ENCODE peak calls at places on chromosomes 13 and 19, in ten cellular contexts. One of them, this sample, is unnamed.

GRCh38 chr19:48992571-48993174 is 436 bp downstream of the GYS1 start:
- DNase-seq in transverse colon: no peak
- DNase-seq in GM12878: no peak
- DNase-seq in SK-N-MC: no peak
- DNase-seq in prostate gland: no peak
- DNase-seq in HepG2: no peak
- DNase-seq in HL-60: no peak
- DNase-seq in HCT116: no peak
- DNase-seq in stomach: no peak
- DNase-seq in endothelial cell of umbilical vein: no peak
- DNase-seq in this sample: no peak

GRCh38 chr13:106905380-106906259 is 337.7 kb upstream of the ARGLU1 start:
- DNase-seq in transverse colon: no peak
- DNase-seq in GM12878: no peak
- DNase-seq in SK-N-MC: no peak
- DNase-seq in prostate gland: no peak
- DNase-seq in HepG2: no peak
- DNase-seq in HL-60: no peak
- DNase-seq in HCT116: no peak
- DNase-seq in stomach: no peak
- DNase-seq in endothelial cell of umbilical vein: no peak
- DNase-seq in this sample: no peak

GRCh38 chr19:703651-704446 is 4.9 kb upstream of the PALM start:
- DNase-seq in transverse colon: peak
- DNase-seq in GM12878: no peak
- DNase-seq in SK-N-MC: no peak
- DNase-seq in prostate gland: no peak
- DNase-seq in HepG2: peak
- DNase-seq in HL-60: peak
- DNase-seq in HCT116: peak
- DNase-seq in stomach: peak
- DNase-seq in endothelial cell of umbilical vein: peak
- DNase-seq in this sample: peak

GRCh38 chr13:94579063-94579462 is 16.9 kb downstream of the TGDS start:
- DNase-seq in transverse colon: no peak
- DNase-seq in GM12878: no peak
- DNase-seq in SK-N-MC: no peak
- DNase-seq in prostate gland: no peak
- DNase-seq in HepG2: no peak
- DNase-seq in HL-60: no peak
- DNase-seq in HCT116: no peak
- DNase-seq in stomach: no peak
- DNase-seq in endothelial cell of umbilical vein: no peak
- DNase-seq in this sample: no peak

GRCh38 chr13:43269037-43269476 is 245.7 kb downstream of the DNAJC15 start:
- DNase-seq in transverse colon: peak
- DNase-seq in GM12878: no peak
- DNase-seq in SK-N-MC: no peak
- DNase-seq in prostate gland: peak
- DNase-seq in HepG2: peak
- DNase-seq in HL-60: no peak
- DNase-seq in HCT116: no peak
- DNase-seq in stomach: peak
- DNase-seq in endothelial cell of umbilical vein: peak
- DNase-seq in this sample: no peak

GRCh38 chr13:43110036-43110435 is 86.7 kb downstream of the DNAJC15 start:
- DNase-seq in transverse colon: no peak
- DNase-seq in GM12878: no peak
- DNase-seq in SK-N-MC: no peak
- DNase-seq in prostate gland: no peak
- DNase-seq in HepG2: no peak
- DNase-seq in HL-60: no peak
- DNase-seq in HCT116: no peak
- DNase-seq in stomach: no peak
- DNase-seq in endothelial cell of umbilical vein: no peak
- DNase-seq in this sample: no peak

GRCh38 chr19:20038358-20039202 is 725 bp downstream of the ZNF682 start:
- DNase-seq in transverse colon: no peak
- DNase-seq in GM12878: no peak
- DNase-seq in SK-N-MC: no peak
- DNase-seq in prostate gland: no peak
- DNase-seq in HepG2: no peak
- DNase-seq in HL-60: no peak
- DNase-seq in HCT116: no peak
- DNase-seq in stomach: no peak
- DNase-seq in endothelial cell of umbilical vein: no peak
- DNase-seq in this sample: no peak

GRCh38 chr19:34963531-34964406 is at the start of gene ZNF792:
- DNase-seq in transverse colon: peak
- DNase-seq in GM12878: no peak
- DNase-seq in SK-N-MC: no peak
- DNase-seq in prostate gland: peak
- DNase-seq in HepG2: peak
- DNase-seq in HL-60: no peak
- DNase-seq in HCT116: peak
- DNase-seq in stomach: peak
- DNase-seq in endothelial cell of umbilical vein: peak
- DNase-seq in this sample: peak

GRCh38 chr13:92137519-92137918 is 739.1 kb downstream of the GPC5 start:
- DNase-seq in transverse colon: no peak
- DNase-seq in GM12878: no peak
- DNase-seq in SK-N-MC: no peak
- DNase-seq in prostate gland: no peak
- DNase-seq in HepG2: no peak
- DNase-seq in HL-60: no peak
- DNase-seq in HCT116: no peak
- DNase-seq in stomach: no peak
- DNase-seq in endothelial cell of umbilical vein: no peak
- DNase-seq in this sample: no peak

GRCh38 chr13:112032186-112032835 is 34.6 kb upstream of the SOX1 start:
- DNase-seq in transverse colon: no peak
- DNase-seq in GM12878: no peak
- DNase-seq in SK-N-MC: no peak
- DNase-seq in prostate gland: no peak
- DNase-seq in HepG2: no peak
- DNase-seq in HL-60: no peak
- DNase-seq in HCT116: no peak
- DNase-seq in stomach: no peak
- DNase-seq in endothelial cell of umbilical vein: no peak
- DNase-seq in this sample: no peak

GRCh38 chr19:47998800-47999199 is 4.4 kb downstream of the ELSPBP1 start:
- DNase-seq in transverse colon: no peak
- DNase-seq in GM12878: no peak
- DNase-seq in SK-N-MC: no peak
- DNase-seq in prostate gland: no peak
- DNase-seq in HepG2: no peak
- DNase-seq in HL-60: no peak
- DNase-seq in HCT116: no peak
- DNase-seq in stomach: no peak
- DNase-seq in endothelial cell of umbilical vein: no peak
- DNase-seq in this sample: no peak

GRCh38 chr19:21483589-21484170 is 21.7 kb upstream of the ZNF429 start:
- DNase-seq in transverse colon: peak
- DNase-seq in GM12878: no peak
- DNase-seq in SK-N-MC: no peak
- DNase-seq in prostate gland: no peak
- DNase-seq in HepG2: no peak
- DNase-seq in HL-60: peak
- DNase-seq in HCT116: no peak
- DNase-seq in stomach: peak
- DNase-seq in endothelial cell of umbilical vein: no peak
- DNase-seq in this sample: no peak

GRCh38 chr13:30466841-30467252 is 1.1 kb upstream of the HMGB1 start:
- DNase-seq in transverse colon: no peak
- DNase-seq in GM12878: no peak
- DNase-seq in SK-N-MC: no peak
- DNase-seq in prostate gland: no peak
- DNase-seq in HepG2: no peak
- DNase-seq in HL-60: no peak
- DNase-seq in HCT116: no peak
- DNase-seq in stomach: no peak
- DNase-seq in endothelial cell of umbilical vein: no peak
- DNase-seq in this sample: no peak

GRCh38 chr19:54463531-54464043 is at the start of gene LENG9:
- DNase-seq in transverse colon: peak
- DNase-seq in GM12878: no peak
- DNase-seq in SK-N-MC: peak
- DNase-seq in prostate gland: peak
- DNase-seq in HepG2: peak
- DNase-seq in HL-60: peak
- DNase-seq in HCT116: peak
- DNase-seq in stomach: peak
- DNase-seq in endothelial cell of umbilical vein: peak
- DNase-seq in this sample: peak
- TF ChIP-seq POLR2AphosphoS5 in transverse colon: peak
- TF ChIP-seq POLR2AphosphoS5 in GM12878: peak
- TF ChIP-seq POLR2AphosphoS5 in SK-N-MC: peak
- TF ChIP-seq POLR2AphosphoS5 in prostate gland: peak
- TF ChIP-seq POLR2AphosphoS5 in HepG2: peak
- TF ChIP-seq POLR2AphosphoS5 in HL-60: peak
- TF ChIP-seq POLR2AphosphoS5 in HCT116: peak
- TF ChIP-seq POLR2AphosphoS5 in stomach: peak
- TF ChIP-seq POLR2AphosphoS5 in endothelial cell of umbilical vein: peak
- TF ChIP-seq POLR2AphosphoS5 in this sample: peak

GRCh38 chr19:29843180-29844051 is 31.6 kb downstream of the CCNE1 start:
- DNase-seq in transverse colon: peak
- DNase-seq in GM12878: no peak
- DNase-seq in SK-N-MC: no peak
- DNase-seq in prostate gland: no peak
- DNase-seq in HepG2: no peak
- DNase-seq in HL-60: no peak
- DNase-seq in HCT116: no peak
- DNase-seq in stomach: no peak
- DNase-seq in endothelial cell of umbilical vein: no peak
- DNase-seq in this sample: no peak

GRCh38 chr19:29842471-29843179 is 30.8 kb downstream of the CCNE1 start:
- DNase-seq in transverse colon: no peak
- DNase-seq in GM12878: no peak
- DNase-seq in SK-N-MC: no peak
- DNase-seq in prostate gland: no peak
- DNase-seq in HepG2: no peak
- DNase-seq in HL-60: peak
- DNase-seq in HCT116: no peak
- DNase-seq in stomach: no peak
- DNase-seq in endothelial cell of umbilical vein: no peak
- DNase-seq in this sample: no peak

GRCh38 chr19:29841559-29842367 is 30.0 kb downstream of the CCNE1 start:
- DNase-seq in transverse colon: no peak
- DNase-seq in GM12878: no peak
- DNase-seq in SK-N-MC: no peak
- DNase-seq in prostate gland: no peak
- DNase-seq in HepG2: peak
- DNase-seq in HL-60: no peak
- DNase-seq in HCT116: peak
- DNase-seq in stomach: no peak
- DNase-seq in endothelial cell of umbilical vein: peak
- DNase-seq in this sample: no peak

GRCh38 chr19:29845576-29846176 is 33.9 kb downstream of the CCNE1 start:
- DNase-seq in transverse colon: peak
- DNase-seq in GM12878: no peak
- DNase-seq in SK-N-MC: no peak
- DNase-seq in prostate gland: peak
- DNase-seq in HepG2: no peak
- DNase-seq in HL-60: no peak
- DNase-seq in HCT116: no peak
- DNase-seq in stomach: no peak
- DNase-seq in endothelial cell of umbilical vein: no peak
- DNase-seq in this sample: no peak

DNA sequence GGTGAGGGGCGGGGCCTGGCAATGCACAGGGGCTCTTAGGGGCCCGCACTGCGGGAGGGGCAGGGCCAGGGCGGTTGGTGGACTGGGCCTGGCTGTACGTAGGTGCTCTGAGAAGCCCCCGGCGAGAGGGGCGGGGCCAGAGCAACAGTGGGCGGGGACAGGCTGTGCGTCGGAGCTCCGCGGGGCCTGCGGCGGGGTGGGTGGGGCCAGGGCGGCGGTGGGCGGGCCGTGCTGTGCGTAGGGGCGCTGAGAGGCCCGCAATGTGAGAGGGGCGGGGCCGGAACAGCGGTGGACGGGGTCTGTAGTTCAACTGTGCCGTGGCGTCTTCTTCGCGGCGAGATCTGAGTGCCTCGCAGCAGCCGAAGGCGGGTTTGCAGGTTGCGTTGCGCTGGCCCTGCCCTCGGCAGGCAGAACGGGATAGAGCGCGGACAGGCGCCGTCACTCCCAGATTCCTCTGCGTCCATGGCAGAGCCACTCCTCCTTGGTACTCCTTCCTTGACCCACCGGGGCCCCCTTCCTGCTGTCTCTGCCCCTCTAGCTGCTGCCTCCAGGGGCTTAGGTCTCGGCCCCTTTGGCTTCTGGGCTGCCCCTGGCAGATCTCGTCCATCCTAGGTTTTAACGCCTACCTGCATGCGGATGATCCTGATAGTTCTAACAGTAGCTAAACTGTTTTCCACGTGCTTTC is 33.2 kb downstream of the CCNE1 start:
- DNase-seq in transverse colon: peak
- DNase-seq in GM12878: peak
- DNase-seq in SK-N-MC: peak
- DNase-seq in prostate gland: peak
- DNase-seq in HepG2: peak
- DNase-seq in HL-60: peak
- DNase-seq in HCT116: peak
- DNase-seq in stomach: peak
- DNase-seq in endothelial cell of umbilical vein: peak
- DNase-seq in this sample: peak
- TF ChIP-seq POLR2AphosphoS5 in transverse colon: peak
- TF ChIP-seq POLR2AphosphoS5 in GM12878: peak
- TF ChIP-seq POLR2AphosphoS5 in SK-N-MC: no peak
- TF ChIP-seq POLR2AphosphoS5 in prostate gland: peak
- TF ChIP-seq POLR2AphosphoS5 in HepG2: peak
- TF ChIP-seq POLR2AphosphoS5 in HL-60: no peak
- TF ChIP-seq POLR2AphosphoS5 in HCT116: peak
- TF ChIP-seq POLR2AphosphoS5 in stomach: no peak
- TF ChIP-seq POLR2AphosphoS5 in endothelial cell of umbilical vein: no peak
- TF ChIP-seq POLR2AphosphoS5 in this sample: peak

DNA sequence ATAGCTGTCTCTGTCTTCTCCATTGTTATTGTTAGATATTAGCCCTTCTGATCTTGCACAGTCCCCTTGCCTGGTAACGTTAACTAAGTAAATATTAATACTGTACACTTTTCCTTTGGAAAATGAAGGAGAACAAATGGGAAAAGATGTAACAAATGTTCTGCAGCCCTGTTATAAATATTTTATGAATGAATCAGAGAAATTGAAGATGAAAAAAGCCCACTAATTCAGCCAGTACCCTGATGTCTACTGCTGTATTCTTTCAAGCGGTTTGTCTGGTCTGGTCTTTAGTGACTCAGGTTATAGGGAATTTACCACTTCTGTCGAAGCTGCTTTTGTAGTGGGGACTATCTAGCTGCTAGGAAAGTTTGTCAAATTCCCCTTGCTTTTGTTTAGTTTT is 121.0 kb downstream of the COG6 start:
- DNase-seq in transverse colon: no peak
- DNase-seq in GM12878: no peak
- DNase-seq in SK-N-MC: no peak
- DNase-seq in prostate gland: no peak
- DNase-seq in HepG2: no peak
- DNase-seq in HL-60: no peak
- DNase-seq in HCT116: no peak
- DNase-seq in stomach: no peak
- DNase-seq in endothelial cell of umbilical vein: peak
- DNase-seq in this sample: no peak
- TF ChIP-seq POLR2AphosphoS5 in transverse colon: no peak
- TF ChIP-seq POLR2AphosphoS5 in GM12878: no peak
- TF ChIP-seq POLR2AphosphoS5 in SK-N-MC: no peak
- TF ChIP-seq POLR2AphosphoS5 in prostate gland: no peak
- TF ChIP-seq POLR2AphosphoS5 in HepG2: no peak
- TF ChIP-seq POLR2AphosphoS5 in HL-60: no peak
- TF ChIP-seq POLR2AphosphoS5 in HCT116: no peak
- TF ChIP-seq POLR2AphosphoS5 in stomach: no peak
- TF ChIP-seq POLR2AphosphoS5 in endothelial cell of umbilical vein: no peak
- TF ChIP-seq POLR2AphosphoS5 in this sample: no peak

GRCh38 chr19:6103217-6103644 is 7.1 kb downstream of the RFX2 start:
- DNase-seq in transverse colon: peak
- DNase-seq in GM12878: no peak
- DNase-seq in SK-N-MC: no peak
- DNase-seq in prostate gland: peak
- DNase-seq in HepG2: no peak
- DNase-seq in HL-60: no peak
- DNase-seq in HCT116: no peak
- DNase-seq in stomach: peak
- DNase-seq in endothelial cell of umbilical vein: peak
- DNase-seq in this sample: no peak
- TF ChIP-seq POLR2AphosphoS5 in transverse colon: peak
- TF ChIP-seq POLR2AphosphoS5 in GM12878: no peak
- TF ChIP-seq POLR2AphosphoS5 in SK-N-MC: no peak
- TF ChIP-seq POLR2AphosphoS5 in prostate gland: peak
- TF ChIP-seq POLR2AphosphoS5 in HepG2: no peak
- TF ChIP-seq POLR2AphosphoS5 in HL-60: no peak
- TF ChIP-seq POLR2AphosphoS5 in HCT116: no peak
- TF ChIP-seq POLR2AphosphoS5 in stomach: peak
- TF ChIP-seq POLR2AphosphoS5 in endothelial cell of umbilical vein: peak
- TF ChIP-seq POLR2AphosphoS5 in this sample: no peak